ENCODE peak calls at places on chromosome 9, in four cellular contexts. F, E, S and C are unnamed samples.
A peak's percentile ranks its signal among the peaks of the same experiment; 100 is the strongest.

GRCh38 chr9:133715866-133716563 is 22.1 kb downstream of the SARDH start:
- DNase-seq in F (no peak), E (no peak), S (no peak), C (no peak)

GRCh38 chr9:125258832-125259534 is 2.6 kb upstream of the GAPVD1 start:
- DNase-seq in F (no peak), E (peak; percentile 33), S (peak; percentile 29), C (no peak)

GRCh38 chr9:130295431-130295830 is 29.9 kb downstream of the HMCN2 start:
- DNase-seq in F (no peak), E (peak; percentile 6), S (no peak), C (no peak)

GRCh38 chr9:70563437-70564204 is 149.2 kb upstream of the KLF9 start:
- DNase-seq in F (no peak), E (no peak), S (no peak), C (no peak)

GRCh38 chr9:96686638-96687335 is 31.7 kb upstream of the PRXL2C start:
- DNase-seq in F (peak; percentile 74), E (peak; percentile 85), S (peak; percentile 76), C (peak; percentile 86)

GRCh38 chr9:97627624-97628023 is 5.5 kb downstream of the TSTD2 start:
- DNase-seq in F (no peak), E (no peak), S (no peak), C (no peak)

GRCh38 chr9:33355933-33356332 is 46.4 kb downstream of the AQP7 start:
- DNase-seq in F (no peak), E (no peak), S (no peak), C (no peak)

GRCh38 chr9:19782005-19782404 is 6.8 kb downstream of the SLC24A2 start:
- DNase-seq in F (no peak), E (no peak), S (no peak), C (no peak)

GRCh38 chr9:5799314-5799713 is 33.6 kb downstream of the ERMP1 start:
- DNase-seq in F (no peak), E (no peak), S (no peak), C (no peak)

GRCh38 chr9:121333950-121334773 is 35.9 kb downstream of the STOM start:
- DNase-seq in F (no peak), E (peak; percentile 59), S (no peak), C (no peak)

GRCh38 chr9:86135374-86135773 is 36.0 kb upstream of the GOLM1 start:
- DNase-seq in F (no peak), E (no peak), S (no peak), C (no peak)

GRCh38 chr9:10250200-10250599 is 362.6 kb downstream of the PTPRD start:
- DNase-seq in F (no peak), E (no peak), S (no peak), C (no peak)

GRCh38 chr9:130946778-130947617 is 8.0 kb upstream of the FIBCD1 start:
- DNase-seq in F (no peak), E (no peak), S (no peak), C (no peak)

GRCh38 chr9:134536101-134536900 is 105.3 kb upstream of the COL5A1 start:
- DNase-seq in F (no peak), E (no peak), S (no peak), C (no peak)

GRCh38 chr9:135648494-135649410 is 9.4 kb upstream of the GLT6D1 start:
- DNase-seq in F (no peak), E (no peak), S (no peak), C (no peak)

GRCh38 chr9:93258818-93259489 is 75.0 kb downstream of the WNK2 start:
- DNase-seq in F (peak; percentile 25), E (no peak), S (peak; percentile 7), C (peak; percentile 67)

GRCh38 chr9:100478192-100478591 is 5.2 kb downstream of the TMEFF1 start:
- DNase-seq in F (no peak), E (no peak), S (no peak), C (no peak)
- H3K27ac ChIP-seq in F (no peak overlapping the region), E (no peak overlapping the region), S (no peak overlapping the region), C (no peak overlapping the region)

GRCh38 chr9:111148994-111149759 is 110.9 kb upstream of the LPAR1 start:
- DNase-seq in F (no peak), E (no peak), S (peak; percentile 59), C (no peak)
- TF ChIP-seq CTCF in F (no peak), E (no peak), S (no peak), C (no peak)

DNA sequence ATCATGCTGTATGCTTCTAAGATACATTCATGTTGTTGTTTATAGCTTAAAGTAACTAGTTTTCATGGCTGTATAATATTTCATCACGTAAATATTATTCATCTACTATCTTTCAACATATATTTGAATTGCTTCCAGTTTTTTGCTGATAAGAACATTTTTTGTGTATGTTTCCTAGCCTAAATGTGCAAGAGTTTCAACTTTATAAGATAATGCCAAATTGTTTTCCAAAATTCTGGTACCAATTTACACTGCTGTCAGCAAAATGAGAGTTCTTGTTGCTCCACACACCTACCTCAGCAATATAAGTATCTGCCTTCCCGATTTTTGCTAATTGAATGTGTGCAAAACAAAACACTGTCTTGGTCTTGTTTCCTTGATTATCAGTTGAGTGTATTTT is 178.3 kb downstream of the CRB2 start:
- DNase-seq in F (no peak), E (no peak), S (no peak), C (no peak)
- H3K27ac ChIP-seq in F (no peak overlapping the region), E (no peak overlapping the region), S (no peak overlapping the region), C (no peak overlapping the region)

GRCh38 chr9:17528859-17529258 is 50.0 kb upstream of the SH3GL2 start:
- DNase-seq in F (no peak), E (no peak), S (no peak), C (no peak)
- TF ChIP-seq CTCF in F (no peak), E (peak; percentile 20), S (no peak), C (no peak)

GRCh38 chr9:137027369-137028012 is 546 bp downstream of the ABCA2 start:
- DNase-seq in F (no peak), E (no peak), S (no peak), C (no peak)

GRCh38 chr9:137029058-137029922 is 1.3 kb upstream of the ABCA2 start:
- DNase-seq in F (peak; percentile 85), E (peak; percentile 82), S (peak; percentile 68), C (peak; percentile 86)

GRCh38 chr9:137030006-137030405 is 1.9 kb downstream of the FUT7 start:
- DNase-seq in F (no peak), E (no peak), S (no peak), C (no peak)

GRCh38 chr9:137028013-137028280 is at the start of gene ABCA2:
- DNase-seq in F (no peak), E (no peak), S (no peak), C (no peak)

DNA sequence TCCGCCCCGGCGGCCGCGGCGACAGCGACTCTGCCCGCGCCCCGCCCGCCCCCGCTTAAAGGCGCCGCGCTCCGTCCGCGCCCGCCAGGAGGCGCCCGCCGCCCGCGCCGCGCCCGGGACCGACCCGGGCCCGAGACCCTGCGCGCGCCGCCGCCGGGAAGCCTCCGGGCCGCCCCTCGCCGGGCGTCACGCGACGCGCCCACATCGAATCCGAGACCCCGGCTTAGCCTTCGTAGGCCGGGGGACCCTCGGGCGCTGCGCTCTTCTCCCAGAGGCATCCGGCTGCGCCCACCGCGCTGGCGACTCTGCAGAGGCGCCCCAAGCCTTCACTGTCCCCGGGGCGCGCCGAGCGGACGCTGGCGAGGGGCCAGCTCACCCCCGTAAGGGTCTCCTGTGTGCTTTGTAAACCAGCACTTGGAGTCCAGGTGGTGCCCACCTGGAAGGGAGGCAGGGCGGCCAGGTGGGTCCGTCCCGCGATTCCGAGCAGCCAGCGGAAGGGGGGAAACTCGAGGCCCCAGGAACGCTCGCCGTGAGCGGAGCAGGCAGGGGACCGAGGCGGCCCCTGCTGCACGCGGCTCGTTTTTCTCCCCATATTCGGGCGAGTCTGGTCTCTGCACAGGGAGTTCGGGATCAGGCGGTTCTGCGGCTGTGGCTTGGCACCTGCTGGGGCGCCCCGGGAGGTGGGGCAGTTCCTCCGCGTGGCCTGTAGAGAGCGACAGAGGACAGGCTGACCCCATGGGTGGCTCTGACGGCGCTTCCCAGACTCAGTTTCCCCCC is 432 bp upstream of the ABCA2 start:
- DNase-seq in F (peak; percentile 78), E (peak; percentile 72), S (peak; percentile 47), C (peak; percentile 71)
- H3K27ac ChIP-seq in F (peak overlapping the region; percentile 59), E (peak overlapping the region; percentile 87), S (peak overlapping the region; percentile 46), C (peak overlapping the region; percentile 28)

GRCh38 chr9:79570449-79571308 is 1.1 kb upstream of the TLE4 start:
- DNase-seq in F (peak; percentile 36), E (peak; percentile 46), S (peak; percentile 29), C (peak; percentile 73)
- TF ChIP-seq CTCF in F (no peak), E (no peak), S (no peak), C (no peak)

GRCh38 chr9:31390352-31391025 is 994.0 kb upstream of the ACO1 start:
- DNase-seq in F (no peak), E (no peak), S (no peak), C (no peak)

GRCh38 chr9:31393240-31393639 is 991.2 kb upstream of the ACO1 start:
- DNase-seq in F (no peak), E (no peak), S (no peak), C (no peak)

GRCh38 chr9:31394040-31394473 is 990.4 kb upstream of the ACO1 start:
- DNase-seq in F (no peak), E (no peak), S (no peak), C (no peak)

GRCh38 chr9:31388660-31389059 is 995.8 kb upstream of the ACO1 start:
- DNase-seq in F (no peak), E (no peak), S (no peak), C (no peak)

DNA sequence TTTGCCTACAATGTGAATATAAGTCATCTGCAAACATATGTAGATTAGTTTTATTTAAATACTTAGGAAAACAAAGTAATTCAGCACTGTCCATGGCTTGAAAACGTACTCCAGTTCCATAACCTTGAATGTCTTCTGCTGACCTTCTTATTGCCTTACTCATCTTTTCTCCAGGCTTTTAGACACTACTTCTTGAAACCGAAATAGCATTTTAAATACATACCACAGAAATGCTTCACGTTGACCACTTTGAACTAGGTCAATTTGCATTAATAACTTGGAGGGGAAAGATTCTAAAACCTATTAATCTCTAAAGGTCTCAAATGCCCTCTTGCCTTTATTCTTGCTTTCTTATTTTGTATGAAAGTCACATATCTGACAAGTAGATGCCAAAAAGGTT is 995.4 kb upstream of the ACO1 start:
- DNase-seq in F (no peak), E (no peak), S (no peak), C (no peak)
- H3K27ac ChIP-seq in F (no peak overlapping the region), E (no peak overlapping the region), S (no peak overlapping the region), C (no peak overlapping the region)